ENCODE peak calls at places on chromosomes 13 and 19, in nine cellular contexts. One of them, this sample, is unnamed.

GRCh38 chr19:5934779-5935472 is 20.9 kb downstream of the CAPS start:
- DNase-seq in cortex of kidney: no peak
- DNase-seq in effector memory CD8-positive, alpha-beta T cell: no peak
- DNase-seq in KBM-7: no peak
- DNase-seq in COR-L47: no peak
- DNase-seq in naive B cell: no peak
- DNase-seq in HuH-7.5: no peak
- DNase-seq in KG1: no peak
- DNase-seq in AG20443: peak
- DNase-seq in this sample: no peak

GRCh38 chr19:41328157-41328817 is 18.3 kb downstream of the CCDC97 start:
- DNase-seq in KG1: no peak
- DNase-seq in effector memory CD8-positive, alpha-beta T cell: no peak
- DNase-seq in KBM-7: no peak
- DNase-seq in cortex of kidney: no peak
- DNase-seq in COR-L47: no peak
- DNase-seq in AG20443: no peak
- DNase-seq in HuH-7.5: no peak
- DNase-seq in naive B cell: no peak
- DNase-seq in this sample: no peak

GRCh38 chr19:47681936-47682335 is 31.3 kb upstream of the EHD2 start:
- DNase-seq in AG20443: no peak
- DNase-seq in HuH-7.5: no peak
- DNase-seq in KG1: no peak
- DNase-seq in cortex of kidney: no peak
- DNase-seq in naive B cell: no peak
- DNase-seq in COR-L47: no peak
- DNase-seq in KBM-7: no peak
- DNase-seq in effector memory CD8-positive, alpha-beta T cell: no peak
- DNase-seq in this sample: no peak

GRCh38 chr13:73162912-73163911 is 104.4 kb downstream of the KLF5 start:
- DNase-seq in effector memory CD8-positive, alpha-beta T cell: no peak
- DNase-seq in COR-L47: no peak
- DNase-seq in KG1: no peak
- DNase-seq in AG20443: no peak
- DNase-seq in cortex of kidney: no peak
- DNase-seq in KBM-7: no peak
- DNase-seq in naive B cell: no peak
- DNase-seq in HuH-7.5: no peak
- DNase-seq in this sample: no peak

GRCh38 chr19:13460045-13460444 is 46.2 kb downstream of the CACNA1A start:
- DNase-seq in KG1: no peak
- DNase-seq in naive B cell: no peak
- DNase-seq in COR-L47: no peak
- DNase-seq in cortex of kidney: no peak
- DNase-seq in HuH-7.5: no peak
- DNase-seq in effector memory CD8-positive, alpha-beta T cell: no peak
- DNase-seq in KBM-7: no peak
- DNase-seq in AG20443: no peak
- DNase-seq in this sample: no peak

GRCh38 chr19:46828484-46828883 is 22.2 kb downstream of the AP2S1 start:
- DNase-seq in HuH-7.5: no peak
- DNase-seq in effector memory CD8-positive, alpha-beta T cell: no peak
- DNase-seq in KG1: no peak
- DNase-seq in COR-L47: no peak
- DNase-seq in AG20443: peak
- DNase-seq in naive B cell: no peak
- DNase-seq in cortex of kidney: no peak
- DNase-seq in KBM-7: no peak
- DNase-seq in this sample: no peak

GRCh38 chr13:43360911-43361605 is 337.7 kb downstream of the DNAJC15 start:
- DNase-seq in HuH-7.5: no peak
- DNase-seq in KBM-7: no peak
- DNase-seq in naive B cell: no peak
- DNase-seq in AG20443: no peak
- DNase-seq in cortex of kidney: no peak
- DNase-seq in KG1: no peak
- DNase-seq in COR-L47: no peak
- DNase-seq in effector memory CD8-positive, alpha-beta T cell: no peak
- DNase-seq in this sample: no peak

GRCh38 chr13:23469901-23470525 is 36.5 kb upstream of the SACS start:
- DNase-seq in KG1: no peak
- DNase-seq in naive B cell: no peak
- DNase-seq in COR-L47: no peak
- DNase-seq in cortex of kidney: no peak
- DNase-seq in effector memory CD8-positive, alpha-beta T cell: no peak
- DNase-seq in HuH-7.5: no peak
- DNase-seq in AG20443: peak
- DNase-seq in KBM-7: no peak
- DNase-seq in this sample: no peak

GRCh38 chr13:114286808-114287207 is 5.4 kb downstream of the UPF3A start:
- DNase-seq in AG20443: peak
- DNase-seq in cortex of kidney: no peak
- DNase-seq in effector memory CD8-positive, alpha-beta T cell: no peak
- DNase-seq in KG1: no peak
- DNase-seq in KBM-7: no peak
- DNase-seq in naive B cell: no peak
- DNase-seq in COR-L47: no peak
- DNase-seq in HuH-7.5: no peak
- DNase-seq in this sample: no peak

GRCh38 chr19:33344210-33344609 is 29.3 kb upstream of the CEBPG start:
- DNase-seq in HuH-7.5: no peak
- DNase-seq in KG1: no peak
- DNase-seq in COR-L47: no peak
- DNase-seq in AG20443: peak
- DNase-seq in effector memory CD8-positive, alpha-beta T cell: no peak
- DNase-seq in naive B cell: no peak
- DNase-seq in KBM-7: no peak
- DNase-seq in cortex of kidney: no peak
- DNase-seq in this sample: no peak

GRCh38 chr13:109146912-109147624 is 517.7 kb downstream of the MYO16 start:
- DNase-seq in KG1: no peak
- DNase-seq in AG20443: peak
- DNase-seq in naive B cell: no peak
- DNase-seq in effector memory CD8-positive, alpha-beta T cell: no peak
- DNase-seq in COR-L47: no peak
- DNase-seq in KBM-7: no peak
- DNase-seq in HuH-7.5: no peak
- DNase-seq in cortex of kidney: no peak
- DNase-seq in this sample: no peak

GRCh38 chr13:84433024-84433423 is 550.8 kb upstream of the SLITRK1 start:
- DNase-seq in effector memory CD8-positive, alpha-beta T cell: no peak
- DNase-seq in COR-L47: no peak
- DNase-seq in AG20443: peak
- DNase-seq in KBM-7: no peak
- DNase-seq in naive B cell: no peak
- DNase-seq in HuH-7.5: no peak
- DNase-seq in KG1: no peak
- DNase-seq in cortex of kidney: no peak
- DNase-seq in this sample: no peak

GRCh38 chr19:15922021-15922420 is 12.3 kb downstream of the CYP4F11 start:
- DNase-seq in KBM-7: no peak
- DNase-seq in KG1: no peak
- DNase-seq in cortex of kidney: no peak
- DNase-seq in naive B cell: no peak
- DNase-seq in HuH-7.5: no peak
- DNase-seq in COR-L47: no peak
- DNase-seq in effector memory CD8-positive, alpha-beta T cell: no peak
- DNase-seq in AG20443: no peak
- DNase-seq in this sample: no peak

GRCh38 chr13:77853701-77854100 is 64.9 kb downstream of the EDNRB start:
- DNase-seq in KG1: no peak
- DNase-seq in effector memory CD8-positive, alpha-beta T cell: no peak
- DNase-seq in COR-L47: no peak
- DNase-seq in HuH-7.5: no peak
- DNase-seq in KBM-7: no peak
- DNase-seq in AG20443: no peak
- DNase-seq in naive B cell: no peak
- DNase-seq in cortex of kidney: no peak
- DNase-seq in this sample: no peak

GRCh38 chr13:95087746-95088305 is 213.4 kb downstream of the ABCC4 start:
- DNase-seq in HuH-7.5: no peak
- DNase-seq in effector memory CD8-positive, alpha-beta T cell: no peak
- DNase-seq in naive B cell: no peak
- DNase-seq in KBM-7: peak
- DNase-seq in KG1: no peak
- DNase-seq in COR-L47: no peak
- DNase-seq in cortex of kidney: no peak
- DNase-seq in AG20443: no peak
- DNase-seq in this sample: no peak

GRCh38 chr19:54451331-54451871 is 2.4 kb downstream of the LENG8 start:
- DNase-seq in HuH-7.5: no peak
- DNase-seq in COR-L47: no peak
- DNase-seq in KG1: no peak
- DNase-seq in effector memory CD8-positive, alpha-beta T cell: no peak
- DNase-seq in AG20443: no peak
- DNase-seq in cortex of kidney: no peak
- DNase-seq in KBM-7: peak
- DNase-seq in naive B cell: no peak
- DNase-seq in this sample: no peak

GRCh38 chr13:49298903-49299605 is 51.3 kb downstream of the CDADC1 start:
- DNase-seq in HuH-7.5: no peak
- DNase-seq in cortex of kidney: no peak
- DNase-seq in KG1: no peak
- DNase-seq in COR-L47: no peak
- DNase-seq in KBM-7: no peak
- DNase-seq in AG20443: no peak
- DNase-seq in naive B cell: no peak
- DNase-seq in effector memory CD8-positive, alpha-beta T cell: no peak
- DNase-seq in this sample: no peak

GRCh38 chr19:39867133-39867532 is 21.0 kb upstream of the FBL start:
- DNase-seq in AG20443: no peak
- DNase-seq in naive B cell: no peak
- DNase-seq in KBM-7: no peak
- DNase-seq in effector memory CD8-positive, alpha-beta T cell: no peak
- DNase-seq in COR-L47: no peak
- DNase-seq in HuH-7.5: no peak
- DNase-seq in cortex of kidney: no peak
- DNase-seq in KG1: no peak
- DNase-seq in this sample: no peak

GRCh38 chr19:4976412-4977298 is 7.7 kb downstream of the KDM4B start:
- DNase-seq in cortex of kidney: no peak
- DNase-seq in AG20443: peak
- DNase-seq in naive B cell: peak
- DNase-seq in KBM-7: peak
- DNase-seq in HuH-7.5: peak
- DNase-seq in COR-L47: no peak
- DNase-seq in KG1: peak
- DNase-seq in effector memory CD8-positive, alpha-beta T cell: no peak
- DNase-seq in this sample: peak

GRCh38 chr19:21483589-21484170 is 21.7 kb upstream of the ZNF429 start:
- DNase-seq in effector memory CD8-positive, alpha-beta T cell: peak
- DNase-seq in HuH-7.5: peak
- DNase-seq in cortex of kidney: no peak
- DNase-seq in KBM-7: peak
- DNase-seq in KG1: peak
- DNase-seq in naive B cell: peak
- DNase-seq in AG20443: no peak
- DNase-seq in COR-L47: peak
- DNase-seq in this sample: peak

GRCh38 chr13:59641261-59641660 is 522.5 kb downstream of the DIAPH3 start:
- DNase-seq in cortex of kidney: no peak
- DNase-seq in naive B cell: no peak
- DNase-seq in effector memory CD8-positive, alpha-beta T cell: no peak
- DNase-seq in KBM-7: no peak
- DNase-seq in COR-L47: no peak
- DNase-seq in KG1: no peak
- DNase-seq in HuH-7.5: no peak
- DNase-seq in AG20443: no peak
- DNase-seq in this sample: no peak

GRCh38 chr19:27974082-27974513 is 1238.9 kb downstream of the UQCRFS1 start:
- DNase-seq in effector memory CD8-positive, alpha-beta T cell: no peak
- DNase-seq in HuH-7.5: no peak
- DNase-seq in KBM-7: peak
- DNase-seq in KG1: no peak
- DNase-seq in naive B cell: no peak
- DNase-seq in COR-L47: no peak
- DNase-seq in cortex of kidney: no peak
- DNase-seq in AG20443: peak
- DNase-seq in this sample: no peak

GRCh38 chr19:18723871-18724377 is 40.4 kb downstream of the CRTC1 start:
- DNase-seq in KBM-7: no peak
- DNase-seq in COR-L47: no peak
- DNase-seq in KG1: no peak
- DNase-seq in AG20443: no peak
- DNase-seq in cortex of kidney: no peak
- DNase-seq in naive B cell: no peak
- DNase-seq in HuH-7.5: no peak
- DNase-seq in effector memory CD8-positive, alpha-beta T cell: no peak
- DNase-seq in this sample: no peak

GRCh38 chr13:46388846-46389245 is 1.8 kb upstream of the RUBCNL start:
- DNase-seq in AG20443: no peak
- DNase-seq in effector memory CD8-positive, alpha-beta T cell: no peak
- DNase-seq in cortex of kidney: no peak
- DNase-seq in KBM-7: no peak
- DNase-seq in HuH-7.5: no peak
- DNase-seq in KG1: no peak
- DNase-seq in COR-L47: no peak
- DNase-seq in naive B cell: no peak
- DNase-seq in this sample: no peak

GRCh38 chr19:8639821-8640401 is 9.5 kb downstream of the NFILZ start:
- DNase-seq in HuH-7.5: no peak
- DNase-seq in naive B cell: no peak
- DNase-seq in AG20443: no peak
- DNase-seq in COR-L47: no peak
- DNase-seq in cortex of kidney: no peak
- DNase-seq in KBM-7: no peak
- DNase-seq in KG1: no peak
- DNase-seq in effector memory CD8-positive, alpha-beta T cell: no peak
- DNase-seq in this sample: no peak

GRCh38 chr19:40257096-40257517 is 28.0 kb downstream of the AKT2 start:
- DNase-seq in AG20443: no peak
- DNase-seq in cortex of kidney: no peak
- DNase-seq in COR-L47: no peak
- DNase-seq in KG1: no peak
- DNase-seq in KBM-7: no peak
- DNase-seq in naive B cell: no peak
- DNase-seq in HuH-7.5: peak
- DNase-seq in effector memory CD8-positive, alpha-beta T cell: no peak
- DNase-seq in this sample: peak

GRCh38 chr13:28576037-28576436 is 81.1 kb upstream of the FLT1 start:
- DNase-seq in KG1: no peak
- DNase-seq in naive B cell: no peak
- DNase-seq in effector memory CD8-positive, alpha-beta T cell: no peak
- DNase-seq in KBM-7: no peak
- DNase-seq in HuH-7.5: no peak
- DNase-seq in AG20443: no peak
- DNase-seq in cortex of kidney: no peak
- DNase-seq in COR-L47: no peak
- DNase-seq in this sample: no peak

GRCh38 chr13:91576590-91576989 is 178.2 kb downstream of the GPC5 start:
- DNase-seq in HuH-7.5: no peak
- DNase-seq in KBM-7: peak
- DNase-seq in AG20443: no peak
- DNase-seq in cortex of kidney: no peak
- DNase-seq in effector memory CD8-positive, alpha-beta T cell: no peak
- DNase-seq in naive B cell: no peak
- DNase-seq in COR-L47: no peak
- DNase-seq in KG1: no peak
- DNase-seq in this sample: no peak

This sample was measured in heart left ventricle.